ENCODE peak calls at places on chromosomes 5 and 9, in five cellular contexts. K is nephron progenitor cell, G is Panc1, I is heart right ventricle, T is retina. M is an unnamed sample.

GRCh38 chr9:121133104-121133816 is 58.5 kb downstream of the CNTRL start:
- DNase-seq in K (peak), G (no peak), I (peak), T (no peak), M (no peak)

GRCh38 chr5:170691623-170692022 is 91.9 kb upstream of the GABRP start:
- DNase-seq in K (peak), G (no peak), I (no peak), T (no peak), M (no peak)

GRCh38 chr9:37641331-37641730 is 9.4 kb upstream of the FRMPD1 start:
- DNase-seq in K (no peak), G (no peak), I (no peak), T (no peak), M (no peak)

GRCh38 chr5:124527220-124527991 is 219.0 kb downstream of the ZNF608 start:
- DNase-seq in K (no peak), G (no peak), I (no peak), T (no peak), M (no peak)

GRCh38 chr5:135008981-135009735 is 24.9 kb downstream of the PITX1 start:
- DNase-seq in K (no peak), G (no peak), I (no peak), T (no peak), M (no peak)

GRCh38 chr5:58378613-58379385 is 81.1 kb downstream of the PLK2 start:
- DNase-seq in K (no peak), G (no peak), I (no peak), T (no peak), M (peak)

GRCh38 chr9:137825324-137825991 is 52.1 kb upstream of the CACNA1B start:
- DNase-seq in K (no peak), G (no peak), I (no peak), T (no peak), M (no peak)

GRCh38 chr5:170562166-170562565 is 58.3 kb downstream of the KCNIP1 start:
- DNase-seq in K (no peak), G (no peak), I (no peak), T (no peak), M (no peak)

GRCh38 chr5:127031863-127032232 is 1.5 kb upstream of the MARCHF3 start:
- DNase-seq in K (no peak), G (no peak), I (no peak), T (no peak), M (no peak)

GRCh38 chr5:141762790-141763368 is 80.8 kb upstream of the ARAP3 start:
- DNase-seq in K (no peak), G (no peak), I (no peak), T (no peak), M (no peak)

GRCh38 chr5:56693220-56693579 is 122.1 kb upstream of the MAP3K1 start:
- DNase-seq in K (no peak), G (no peak), I (no peak), T (no peak), M (no peak)

GRCh38 chr5:89342106-89342876 is 459.3 kb upstream of the MEF2C start:
- DNase-seq in K (no peak), G (no peak), I (no peak), T (no peak), M (no peak)

GRCh38 chr5:172102913-172103629 is 85.0 kb downstream of the STK10 start:
- DNase-seq in K (peak), G (peak), I (peak), T (peak), M (peak)

GRCh38 chr9:117826837-117827236 is 122.6 kb downstream of the TLR4 start:
- DNase-seq in K (no peak), G (no peak), I (no peak), T (no peak), M (no peak)

GRCh38 chr9:91111876-91112275 is 249.8 kb downstream of the AUH start:
- DNase-seq in K (no peak), G (no peak), I (no peak), T (no peak), M (no peak)

GRCh38 chr5:23825196-23825595 is 317.8 kb downstream of the PRDM9 start:
- DNase-seq in K (no peak), G (no peak), I (no peak), T (no peak), M (no peak)

GRCh38 chr5:146904890-146905289 is 26.3 kb upstream of the PPP2R2B start:
- DNase-seq in K (no peak), G (no peak), I (no peak), T (no peak), M (no peak)

GRCh38 chr9:93963969-93964368 is 8.8 kb upstream of the BARX1 start:
- DNase-seq in K (no peak), G (no peak), I (no peak), T (no peak), M (no peak)

GRCh38 chr9:71692337-71692736 is 76.0 kb downstream of the CEMIP2 start:
- DNase-seq in K (no peak), G (no peak), I (no peak), T (no peak), M (no peak)

GRCh38 chr9:136013524-136014034 is 52.4 kb upstream of the UBAC1 start:
- DNase-seq in K (peak), G (no peak), I (no peak), T (no peak), M (no peak)

GRCh38 chr9:124809741-124810500 is 33.0 kb downstream of the OLFML2A start:
- DNase-seq in K (no peak), G (no peak), I (no peak), T (no peak), M (no peak)

GRCh38 chr5:161058751-161059150 is 206.7 kb upstream of the ATP10B start:
- DNase-seq in K (no peak), G (no peak), I (no peak), T (peak), M (no peak)

GRCh38 chr9:86503281-86503680 is 149.1 kb upstream of the TUT7 start:
- DNase-seq in K (no peak), G (no peak), I (no peak), T (no peak), M (no peak)

GRCh38 chr5:59562756-59563389 is 330.7 kb downstream of the PDE4D start:
- DNase-seq in K (peak), G (no peak), I (no peak), T (no peak), M (peak)

GRCh38 chr9:108786322-108786721 is 69.5 kb downstream of the ACTL7B start:
- DNase-seq in K (no peak), G (no peak), I (no peak), T (no peak), M (no peak)

GRCh38 chr9:75930193-75930592 is 39.7 kb downstream of the PCSK5 start:
- DNase-seq in K (no peak), G (no peak), I (no peak), T (peak), M (no peak)

GRCh38 chr9:113511856-113512761 is 48.6 kb downstream of the RGS3 start:
- DNase-seq in K (no peak), G (no peak), I (no peak), T (no peak), M (no peak)

GRCh38 chr9:99966720-99967119 is 60.3 kb downstream of the STX17 start:
- DNase-seq in K (no peak), G (no peak), I (no peak), T (no peak), M (peak)

GRCh38 chr5:9540791-9541190 is 5.1 kb downstream of the SEMA5A start:
- DNase-seq in K (no peak), G (no peak), I (no peak), T (no peak), M (no peak)

GRCh38 chr5:54969856-54970828 is 15.3 kb downstream of the ESM1 start:
- DNase-seq in K (no peak), G (no peak), I (no peak), T (no peak), M (peak)

GRCh38 chr5:7397005-7397546 is 1.1 kb downstream of the ADCY2 start:
- DNase-seq in K (no peak), G (no peak), I (no peak), T (peak), M (no peak)

GRCh38 chr9:757246-757881 is 84.1 kb upstream of the DMRT1 start:
- DNase-seq in K (peak), G (no peak), I (no peak), T (peak), M (no peak)

M was measured in pulmonary artery endothelial cell.